ENCODE peak calls at places on chromosome 19, in six cellular contexts. N, C, Z, M, W and A are unnamed samples.

GRCh38 chr19:56105090-56105701 is 15.9 kb downstream of the ZNF787 start:
- DNase-seq in N (peak; percentile 70), Z (peak; percentile 63), C (no peak), M (peak; percentile 92), W (peak; percentile 48), A (peak; percentile 72)

GRCh38 chr19:35114656-35115537 is 726 bp upstream of the FXYD3 start:
- DNase-seq in C (no peak), W (peak; percentile 29), M (peak; percentile 86), Z (peak; percentile 72), N (peak; percentile 69), A (peak; percentile 67)

GRCh38 chr19:35856001-35856400 is 710 bp upstream of the KIRREL2 start:
- DNase-seq in C (no peak), N (no peak), Z (no peak), W (no peak), M (no peak), A (no peak)

GRCh38 chr19:44113784-44114390 is 688 bp downstream of the ZNF225 start:
- DNase-seq in N (no peak), W (no peak), M (peak; percentile 22), Z (no peak), C (no peak), A (no peak)

GRCh38 chr19:31002852-31003251 is 346.4 kb downstream of the TSHZ3 start:
- DNase-seq in W (no peak), N (no peak), M (no peak), C (no peak), Z (no peak), A (no peak)

GRCh38 chr19:18647807-18648206 is 11.0 kb downstream of the KLHL26 start:
- DNase-seq in Z (no peak), C (no peak), M (no peak), N (no peak), W (no peak), A (no peak)

GRCh38 chr19:16957151-16957662 is 68.4 kb downstream of the F2RL3 start:
- DNase-seq in Z (no peak), W (no peak), M (peak; percentile 21), C (no peak), N (peak; percentile 18), A (no peak)

GRCh38 chr19:19381007-19381926 is 24.2 kb upstream of the GATAD2A start:
- DNase-seq in W (no peak), Z (no peak), M (peak; percentile 69), C (no peak), N (no peak), A (no peak)

GRCh38 chr19:55251296-55252081 is 7.3 kb downstream of the PPP6R1 start:
- DNase-seq in Z (no peak), N (no peak), C (no peak), M (peak; percentile 76), W (peak; percentile 67), A (no peak)

GRCh38 chr19:44093931-44094765 is at the start of gene ZNF224:
- DNase-seq in W (peak; percentile 89), M (peak; percentile 96), Z (peak; percentile 90), C (peak; percentile 66), N (peak; percentile 91), A (peak; percentile 93)

GRCh38 chr19:8641908-8642547 is 11.6 kb downstream of the NFILZ start:
- DNase-seq in M (no peak), Z (no peak), C (no peak), N (no peak), W (peak; percentile 58), A (no peak)

GRCh38 chr19:43425567-43426392 is 11.1 kb downstream of the TEX101 start:
- DNase-seq in N (no peak), W (peak; percentile 16), M (peak; percentile 93), Z (no peak), C (no peak), A (no peak)

GRCh38 chr19:49616532-49616931 is 23.4 kb downstream of the RRAS start:
- DNase-seq in C (no peak), M (no peak), Z (no peak), W (no peak), N (no peak), A (no peak)

GRCh38 chr19:54207908-54208783 is 7.5 kb downstream of the RPS9 start:
- DNase-seq in M (peak; percentile 56), C (peak; percentile 59), W (peak; percentile 77), N (peak; percentile 72), Z (peak; percentile 52), A (no peak)

GRCh38 chr19:54673222-54673621 is 10.4 kb downstream of the LILRB4 start:
- DNase-seq in W (no peak), N (no peak), M (no peak), C (no peak), Z (no peak), A (no peak)

GRCh38 chr19:51064534-51065220 is at the start of gene KLK13:
- DNase-seq in W (no peak), M (no peak), Z (peak; percentile 34), C (no peak), N (peak; percentile 46), A (no peak)

GRCh38 chr19:29495971-29496441 is 29.8 kb upstream of the VSTM2B start:
- DNase-seq in Z (no peak), M (no peak), N (no peak), W (no peak), C (no peak), A (no peak)

GRCh38 chr19:46466536-46467199 is 4.7 kb downstream of the PNMA8A start:
- DNase-seq in W (peak; percentile 91), N (peak; percentile 68), C (no peak), Z (peak; percentile 56), M (no peak), A (peak; percentile 75)

GRCh38 chr19:46907880-46908279 is 47.1 kb downstream of the ARHGAP35 start:
- DNase-seq in M (no peak), C (no peak), N (peak; percentile 50), Z (no peak), W (no peak), A (peak; percentile 41)

GRCh38 chr19:22945560-22945959 is 57.4 kb downstream of the ZNF728 start:
- DNase-seq in M (no peak), N (no peak), W (peak; percentile 23), Z (no peak), C (no peak), A (no peak)

GRCh38 chr19:48290923-48291700 is 21.2 kb downstream of the ZNF114 start:
- DNase-seq in M (peak; percentile 78), C (no peak), W (peak; percentile 78), N (peak; percentile 88), Z (peak; percentile 82), A (peak; percentile 91)

GRCh38 chr19:5832527-5833216 is 6.8 kb downstream of the FUT6 start:
- DNase-seq in W (no peak), Z (no peak), N (no peak), M (no peak), C (no peak), A (no peak)

GRCh38 chr19:42216653-42217521 is 590 bp downstream of the DEDD2 start:
- DNase-seq in Z (peak; percentile 46), M (peak; percentile 60), N (peak; percentile 46), W (peak; percentile 36), C (no peak), A (peak; percentile 78)
- H3K4me1 ChIP-seq in Z (peaks cover 60% of the 10 kb centered on the region), M (peaks cover 20% of the 10 kb centered on the region), N (peaks cover 11% of the 10 kb centered on the region), W (peaks cover 8% of the 10 kb centered on the region), C (peaks cover 34% of the 10 kb centered on the region), A (peaks cover 42% of the 10 kb centered on the region)

DNA sequence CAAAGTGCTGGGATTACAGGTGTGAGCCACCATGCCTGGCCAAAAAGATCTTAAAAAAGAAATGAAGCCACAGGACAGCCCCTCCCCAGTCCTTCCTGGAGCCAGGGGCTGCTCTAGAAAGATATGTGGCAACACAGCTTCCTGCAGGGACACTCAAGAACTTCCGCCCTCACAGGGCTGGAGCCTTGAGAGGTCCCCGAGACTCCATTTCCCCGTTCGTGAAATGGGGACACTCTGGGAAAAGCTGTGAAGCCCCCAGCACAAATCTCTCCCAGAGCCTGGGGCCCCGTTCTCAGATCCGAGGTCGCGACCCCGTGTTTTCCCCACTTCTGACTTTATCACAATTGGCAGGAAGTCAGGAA is 2.5 kb upstream of the GPX4 start:
- DNase-seq in W (no peak), C (no peak), M (peak; percentile 39), Z (no peak), N (peak; percentile 66), A (no peak)
- H3K4me1 ChIP-seq in W (peaks cover 20% of the 10 kb centered on the region), C (peaks cover 51% of the 10 kb centered on the region), M (peaks cover 21% of the 10 kb centered on the region), Z (peaks cover 77% of the 10 kb centered on the region), N (peaks cover 14% of the 10 kb centered on the region), A (peaks cover 28% of the 10 kb centered on the region)

GRCh38 chr19:7578127-7578526 is 17.5 kb upstream of the CAMSAP3 start:
- DNase-seq in N (no peak), W (no peak), Z (no peak), M (no peak), C (no peak), A (no peak)

GRCh38 chr19:7582446-7582845 is 13.2 kb upstream of the CAMSAP3 start:
- DNase-seq in M (no peak), N (no peak), W (no peak), C (no peak), Z (no peak), A (no peak)

GRCh38 chr19:7575426-7576040 is 20.1 kb upstream of the CAMSAP3 start:
- DNase-seq in N (no peak), Z (no peak), M (no peak), C (no peak), W (no peak), A (no peak)

DNA sequence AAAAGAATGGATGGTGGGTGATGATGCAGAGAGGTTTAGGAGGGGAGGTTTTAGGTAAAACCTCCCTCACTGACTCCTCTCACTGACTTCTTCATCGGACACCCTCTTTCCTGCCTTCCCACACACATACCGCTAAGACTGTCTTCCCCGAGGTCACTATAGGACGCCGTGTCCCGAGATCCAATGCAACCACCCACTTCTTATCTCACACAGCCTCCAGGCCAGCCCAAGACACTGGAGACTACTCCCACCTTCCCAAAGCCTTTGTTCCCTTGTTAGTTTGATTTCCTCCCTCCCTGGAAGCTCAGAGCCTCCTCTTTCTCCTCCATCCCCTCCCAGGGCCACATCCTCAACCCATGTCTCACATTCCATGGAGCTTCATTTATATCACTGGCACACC is 16.5 kb upstream of the CAMSAP3 start:
- DNase-seq in M (no peak), N (no peak), C (no peak), W (no peak), Z (no peak), A (no peak)
- H3K4me1 ChIP-seq in M (no peaks in the 10 kb centered on the region), N (no peaks in the 10 kb centered on the region), C (no peaks in the 10 kb centered on the region), W (no peaks in the 10 kb centered on the region), Z (no peaks in the 10 kb centered on the region), A (no peaks in the 10 kb centered on the region)

GRCh38 chr19:13012690-13013608 is 17.7 kb downstream of the NFIX start:
- DNase-seq in N (peak; percentile 71), W (peak; percentile 79), M (peak; percentile 85), C (no peak), Z (peak; percentile 63), A (peak; percentile 93)

GRCh38 chr19:13010992-13011652 is 15.8 kb downstream of the NFIX start:
- DNase-seq in M (no peak), N (no peak), Z (no peak), W (no peak), C (no peak), A (no peak)

GRCh38 chr19:13010038-13010991 is 15.0 kb downstream of the NFIX start:
- DNase-seq in W (no peak), Z (peak; percentile 68), C (no peak), N (peak; percentile 82), M (no peak), A (peak; percentile 80)

GRCh38 chr19:13012390-13012689 is 17.1 kb downstream of the NFIX start:
- DNase-seq in C (no peak), W (no peak), N (no peak), M (no peak), Z (no peak), A (no peak)

GRCh38 chr19:13011653-13012389 is 16.5 kb downstream of the NFIX start:
- DNase-seq in W (no peak), Z (no peak), C (no peak), N (no peak), M (no peak), A (peak; percentile 68)
- H3K4me1 ChIP-seq in W (peaks cover 38% of the 10 kb centered on the region), Z (peaks cover 100% of the 10 kb centered on the region), C (peaks cover 75% of the 10 kb centered on the region), N (peaks cover 14% of the 10 kb centered on the region), M (peaks cover 3% of the 10 kb centered on the region), A (peaks cover 75% of the 10 kb centered on the region)